ENCODE peak calls at places on chromosomes 12 and 14, in nine cellular contexts. H, M, Z, F, P, E, V, K and A are unnamed samples.
A peak's percentile ranks its signal among the peaks of the same experiment; 100 is the strongest.

GRCh38 chr12:115451785-115452736 is 768.1 kb upstream of the TBX3 start:
- DNase-seq in V (peak; percentile 41), F (peak; percentile 23), Z (peak; percentile 60), M (peak; percentile 19), H (no peak), E (no peak), K (no peak), P (peak; percentile 37), A (peak; percentile 42)

GRCh38 chr14:71675126-71675901 is 256.9 kb upstream of the RGS6 start:
- DNase-seq in H (no peak), V (no peak), Z (no peak), M (no peak), P (no peak), F (no peak), K (no peak), E (no peak), A (no peak)

GRCh38 chr12:52209321-52209720 is 17.5 kb upstream of the KRT80 start:
- DNase-seq in V (no peak), E (no peak), P (no peak), Z (no peak), H (no peak), F (no peak), M (peak; percentile 82), K (peak; percentile 50), A (no peak)

GRCh38 chr12:108955225-108955835 is 65.5 kb downstream of the SVOP start:
- DNase-seq in K (no peak), M (peak; percentile 60), Z (no peak), V (peak; percentile 27), E (no peak), P (peak; percentile 46), F (peak; percentile 8), H (no peak), A (no peak)

GRCh38 chr12:65643595-65644386 is 180.5 kb upstream of the HMGA2 start:
- DNase-seq in E (no peak), H (peak; percentile 52), P (no peak), V (no peak), Z (no peak), M (peak; percentile 63), F (no peak), K (no peak), A (no peak)

GRCh38 chr14:96198430-96199133 is 6.1 kb upstream of the BDKRB2 start:
- DNase-seq in V (no peak), K (no peak), Z (no peak), E (no peak), M (no peak), P (no peak), F (no peak), H (no peak), A (no peak)

GRCh38 chr14:88934231-88934898 is 109.9 kb downstream of the TTC8 start:
- DNase-seq in M (no peak), V (no peak), K (no peak), P (peak; percentile 61), E (no peak), F (no peak), H (peak; percentile 25), Z (no peak), A (no peak)

GRCh38 chr12:76471579-76471978 is 88.0 kb downstream of the OSBPL8 start:
- DNase-seq in M (peak; percentile 32), K (no peak), V (no peak), Z (no peak), E (no peak), F (no peak), H (no peak), P (no peak), A (no peak)

GRCh38 chr14:100241279-100241678 is 2.3 kb downstream of the YY1 start:
- DNase-seq in M (no peak), K (no peak), H (no peak), F (no peak), V (no peak), E (no peak), P (no peak), Z (no peak), A (no peak)

GRCh38 chr12:120264511-120265202 is 873 bp downstream of the PXN start:
- DNase-seq in V (no peak), E (no peak), H (no peak), K (no peak), Z (no peak), F (peak; percentile 89), P (no peak), M (peak; percentile 95), A (no peak)

GRCh38 chr12:129911437-129912049 is 7.7 kb upstream of the TMEM132D start:
- DNase-seq in K (no peak), M (peak; percentile 27), Z (peak; percentile 76), H (no peak), V (no peak), F (peak; percentile 48), P (peak; percentile 43), E (no peak), A (no peak)
- TF ChIP-seq CTCF in K (no peak), M (peak; percentile 44), Z (peak; percentile 89), H (peak; percentile 61), V (peak; percentile 28), F (peak; percentile 19), P (no peak), E (peak; percentile 15), A (no peak)

GRCh38 chr14:22047105-22047504 is 373.5 kb upstream of the OR4E1 start:
- DNase-seq in M (peak; percentile 54), F (peak; percentile 26), Z (peak; percentile 23), V (no peak), E (no peak), P (no peak), H (no peak), K (no peak), A (peak; percentile 21)
- TF ChIP-seq CTCF in M (peak; percentile 40), F (no peak), Z (peak; percentile 46), V (no peak), E (no peak), P (no peak), H (no peak), K (no peak), A (no peak)

GRCh38 chr12:13200841-13201240 is 4.3 kb downstream of the EMP1 start:
- DNase-seq in H (no peak), F (no peak), P (no peak), K (no peak), Z (no peak), E (no peak), M (no peak), V (no peak), A (no peak)

GRCh38 chr12:13204428-13204827 is 7.9 kb downstream of the EMP1 start:
- DNase-seq in Z (no peak), K (no peak), M (no peak), F (no peak), E (no peak), H (peak; percentile 39), V (no peak), P (peak; percentile 80), A (no peak)

GRCh38 chr12:13205809-13206559 is 9.5 kb downstream of the EMP1 start:
- DNase-seq in V (no peak), H (peak; percentile 97), F (peak; percentile 91), E (no peak), P (peak; percentile 99), M (peak; percentile 93), Z (no peak), K (no peak), A (peak; percentile 44)

GRCh38 chr12:13206560-13206897 is 10.0 kb downstream of the EMP1 start:
- DNase-seq in V (no peak), H (no peak), M (no peak), P (no peak), K (no peak), F (no peak), E (no peak), Z (no peak), A (no peak)

DNA sequence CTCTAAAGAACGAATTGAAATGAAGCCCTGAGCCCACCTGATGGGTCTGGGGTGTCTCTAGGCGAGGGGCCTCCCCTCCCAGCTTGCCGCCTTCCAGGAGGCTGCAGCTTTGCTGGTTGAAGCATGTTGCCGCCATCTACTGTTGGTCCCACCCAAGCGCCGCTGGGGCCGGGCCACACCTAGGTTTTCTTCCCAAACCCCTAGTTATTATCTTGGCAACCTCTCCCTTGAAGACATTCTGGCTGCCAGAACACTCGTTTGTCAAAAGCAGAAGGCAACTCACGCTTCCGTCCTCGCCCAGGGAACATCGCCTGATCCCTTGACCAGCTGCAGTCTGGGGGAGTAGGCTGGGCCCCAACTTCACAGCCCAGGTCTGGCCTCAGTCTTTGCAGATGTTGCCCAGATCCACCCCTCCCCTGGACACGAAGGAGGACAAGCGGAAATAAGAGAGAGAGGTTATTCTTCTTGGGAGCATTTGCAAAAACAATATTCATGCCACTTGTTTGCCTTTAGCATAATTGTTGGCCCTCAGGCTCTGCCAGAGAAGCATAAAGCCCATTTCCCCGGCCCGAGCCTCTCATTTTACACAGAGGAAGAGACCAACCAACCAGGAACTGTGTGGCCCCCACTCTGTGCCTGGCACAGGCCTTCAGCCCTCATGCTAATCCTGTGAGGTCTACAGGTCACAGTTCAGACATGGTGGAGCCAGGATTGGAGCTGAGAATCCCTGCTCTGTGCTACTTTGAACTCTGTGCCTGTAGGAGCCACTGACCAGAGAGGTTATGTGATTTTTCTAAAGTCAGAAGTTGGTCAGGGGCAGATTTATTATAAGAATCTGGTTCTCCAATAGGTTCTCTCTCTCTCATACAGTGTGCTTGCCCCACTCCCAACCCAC is 6.7 kb downstream of the EMP1 start:
- DNase-seq in V (peak; percentile 64), F (no peak), E (peak; percentile 86), P (no peak), K (peak; percentile 82), H (no peak), M (no peak), Z (peak; percentile 23), A (peak; percentile 47)
- TF ChIP-seq CTCF in V (peak; percentile 5), F (no peak), E (no peak), P (peak; percentile 9), K (no peak), H (peak; percentile 37), M (no peak), Z (peak; percentile 33), A (peak; percentile 23)

GRCh38 chr12:123861392-123861791 is 99.3 kb downstream of the DNAH10 start:
- DNase-seq in F (no peak), P (no peak), E (no peak), H (no peak), K (no peak), Z (no peak), V (no peak), M (no peak), A (no peak)

GRCh38 chr12:123860369-123860768 is 98.3 kb downstream of the DNAH10 start:
- DNase-seq in V (no peak), H (no peak), K (no peak), F (no peak), P (no peak), M (no peak), E (no peak), Z (no peak), A (no peak)

GRCh38 chr12:123856681-123857080 is 94.6 kb downstream of the DNAH10 start:
- DNase-seq in M (no peak), F (no peak), E (no peak), P (no peak), Z (no peak), H (no peak), V (no peak), K (no peak), A (no peak)

GRCh38 chr12:123858176-123858575 is 96.1 kb downstream of the DNAH10 start:
- DNase-seq in P (no peak), K (no peak), E (no peak), F (no peak), V (no peak), Z (no peak), M (no peak), H (no peak), A (no peak)

DNA sequence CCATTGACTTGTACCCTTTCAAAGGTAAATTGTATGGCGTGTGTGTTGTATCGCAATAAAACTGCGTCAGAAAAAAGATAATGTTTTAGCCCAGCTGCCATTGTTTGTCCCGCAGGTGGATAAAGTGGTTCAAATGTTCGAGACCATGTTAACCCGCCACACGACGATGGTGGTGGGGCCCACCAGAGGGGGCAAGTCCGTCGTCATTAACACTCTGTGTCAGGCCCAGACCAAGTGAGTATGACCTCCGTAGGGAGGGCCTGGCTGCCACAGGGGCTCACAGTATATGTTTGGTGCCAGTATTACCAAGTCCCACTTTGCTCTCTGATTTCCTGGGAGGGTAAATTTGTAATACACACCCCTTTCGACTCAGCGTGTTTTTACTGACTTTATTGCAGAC is 96.9 kb downstream of the DNAH10 start:
- DNase-seq in H (no peak), K (no peak), M (no peak), P (no peak), F (no peak), Z (no peak), E (no peak), V (no peak), A (peak; percentile 14)
- TF ChIP-seq CTCF in H (no peak), K (no peak), M (no peak), P (no peak), F (no peak), Z (no peak), E (no peak), V (no peak), A (no peak)